ENCODE peak calls at places on chromosomes 2 and 18, in five cellular contexts. One of them, this sample, is unnamed.

GRCh38 chr2:10083692-10084566 is 3.7 kb upstream of the CYS1 start:
- DNase-seq in cardiac muscle cell: no peak
- DNase-seq in AG04450: no peak
- DNase-seq in GM23338: no peak
- DNase-seq in mesenchymal stem cell: no peak
- DNase-seq in this sample: no peak

GRCh38 chr2:174633621-174633927 is 36.0 kb upstream of the WIPF1 start:
- DNase-seq in mesenchymal stem cell: no peak
- DNase-seq in GM23338: no peak
- DNase-seq in AG04450: no peak
- DNase-seq in cardiac muscle cell: peak; percentile 41
- DNase-seq in this sample: no peak

GRCh38 chr2:224689539-224689938 is 26.6 kb downstream of the CCDC195 start:
- DNase-seq in AG04450: no peak
- DNase-seq in cardiac muscle cell: no peak
- DNase-seq in mesenchymal stem cell: no peak
- DNase-seq in GM23338: no peak
- DNase-seq in this sample: no peak

GRCh38 chr18:76448262-76449109 is 46.6 kb downstream of the ZNF516 start:
- DNase-seq in AG04450: no peak
- DNase-seq in mesenchymal stem cell: peak; percentile 5
- DNase-seq in cardiac muscle cell: no peak
- DNase-seq in GM23338: no peak
- DNase-seq in this sample: no peak

GRCh38 chr2:161246301-161246700 is 61.9 kb upstream of the PSMD14 start:
- DNase-seq in AG04450: no peak
- DNase-seq in GM23338: peak; percentile 11
- DNase-seq in cardiac muscle cell: no peak
- DNase-seq in mesenchymal stem cell: no peak
- DNase-seq in this sample: no peak

GRCh38 chr2:69138793-69139510 is 126.0 kb downstream of the ANTXR1 start:
- DNase-seq in AG04450: peak; percentile 32
- DNase-seq in GM23338: no peak
- DNase-seq in mesenchymal stem cell: peak; percentile 75
- DNase-seq in cardiac muscle cell: peak; percentile 84
- DNase-seq in this sample: no peak

GRCh38 chr2:170905864-170906263 is 23.2 kb upstream of the GORASP2 start:
- DNase-seq in cardiac muscle cell: no peak
- DNase-seq in GM23338: peak; percentile 21
- DNase-seq in mesenchymal stem cell: no peak
- DNase-seq in AG04450: no peak
- DNase-seq in this sample: no peak

GRCh38 chr2:105872142-105872728 is 127.5 kb downstream of the NCK2 start:
- DNase-seq in cardiac muscle cell: no peak
- DNase-seq in GM23338: no peak
- DNase-seq in mesenchymal stem cell: no peak
- DNase-seq in AG04450: no peak
- DNase-seq in this sample: no peak

GRCh38 chr18:11842562-11842961 is 8.7 kb upstream of the CHMP1B start:
- DNase-seq in mesenchymal stem cell: no peak
- DNase-seq in cardiac muscle cell: no peak
- DNase-seq in AG04450: no peak
- DNase-seq in GM23338: no peak
- DNase-seq in this sample: no peak

GRCh38 chr2:55718165-55719008 is 24.7 kb upstream of the PNPT1 start:
- DNase-seq in mesenchymal stem cell: peak; percentile 71
- DNase-seq in AG04450: peak; percentile 43
- DNase-seq in cardiac muscle cell: peak; percentile 86
- DNase-seq in GM23338: peak; percentile 93
- DNase-seq in this sample: peak; percentile 64

GRCh38 chr18:44761812-44762211 is 81.1 kb downstream of the SETBP1 start:
- DNase-seq in AG04450: no peak
- DNase-seq in GM23338: no peak
- DNase-seq in cardiac muscle cell: no peak
- DNase-seq in mesenchymal stem cell: no peak
- DNase-seq in this sample: peak; percentile 44

GRCh38 chr2:187055463-187055862 is 206.5 kb upstream of the ZSWIM2 start:
- DNase-seq in cardiac muscle cell: peak; percentile 56
- DNase-seq in mesenchymal stem cell: peak; percentile 18
- DNase-seq in GM23338: no peak
- DNase-seq in AG04450: no peak
- DNase-seq in this sample: no peak

GRCh38 chr2:128442891-128443302 is 124.2 kb upstream of the HS6ST1 start:
- DNase-seq in GM23338: peak; percentile 58
- DNase-seq in mesenchymal stem cell: peak; percentile 30
- DNase-seq in AG04450: no peak
- DNase-seq in cardiac muscle cell: peak; percentile 48
- DNase-seq in this sample: no peak

GRCh38 chr18:78814766-78815165 is 164.9 kb upstream of the SALL3 start:
- DNase-seq in AG04450: no peak
- DNase-seq in cardiac muscle cell: no peak
- DNase-seq in mesenchymal stem cell: no peak
- DNase-seq in GM23338: no peak
- DNase-seq in this sample: no peak

GRCh38 chr2:68726608-68727367 is 7.8 kb upstream of the ARHGAP25 start:
- DNase-seq in mesenchymal stem cell: peak; percentile 28
- DNase-seq in GM23338: no peak
- DNase-seq in cardiac muscle cell: peak; percentile 6
- DNase-seq in AG04450: no peak
- DNase-seq in this sample: no peak

GRCh38 chr18:70028734-70029133 is 81.1 kb upstream of the CD226 start:
- DNase-seq in GM23338: no peak
- DNase-seq in mesenchymal stem cell: no peak
- DNase-seq in AG04450: no peak
- DNase-seq in cardiac muscle cell: no peak
- DNase-seq in this sample: no peak

GRCh38 chr2:199136241-199136640 is 321.5 kb downstream of the SATB2 start:
- DNase-seq in AG04450: no peak
- DNase-seq in cardiac muscle cell: no peak
- DNase-seq in GM23338: no peak
- DNase-seq in mesenchymal stem cell: no peak
- DNase-seq in this sample: no peak

GRCh38 chr2:12733846-12734245 is 17.1 kb downstream of the TRIB2 start:
- DNase-seq in cardiac muscle cell: no peak
- DNase-seq in GM23338: no peak
- DNase-seq in mesenchymal stem cell: no peak
- DNase-seq in AG04450: no peak
- DNase-seq in this sample: peak; percentile 91

GRCh38 chr2:156727867-156728266 is 291.7 kb downstream of the GPD2 start:
- DNase-seq in cardiac muscle cell: no peak
- DNase-seq in AG04450: no peak
- DNase-seq in GM23338: no peak
- DNase-seq in mesenchymal stem cell: no peak
- DNase-seq in this sample: no peak

GRCh38 chr2:20100711-20101110 is 49.3 kb upstream of the LAPTM4A start:
- DNase-seq in AG04450: no peak
- DNase-seq in cardiac muscle cell: no peak
- DNase-seq in mesenchymal stem cell: no peak
- DNase-seq in GM23338: no peak
- DNase-seq in this sample: no peak

GRCh38 chr18:48727685-48728084 is 188.9 kb downstream of the CTIF start:
- DNase-seq in AG04450: no peak
- DNase-seq in mesenchymal stem cell: peak; percentile 66
- DNase-seq in GM23338: no peak
- DNase-seq in cardiac muscle cell: no peak
- DNase-seq in this sample: no peak

GRCh38 chr2:241049739-241050623 is 51.6 kb downstream of the SNED1 start:
- DNase-seq in GM23338: peak; percentile 68
- DNase-seq in cardiac muscle cell: peak; percentile 38
- DNase-seq in mesenchymal stem cell: peak; percentile 37
- DNase-seq in AG04450: no peak
- DNase-seq in this sample: peak; percentile 3

GRCh38 chr2:55431982-55432627 is 12.4 kb upstream of the CCDC88A start:
- DNase-seq in AG04450: no peak
- DNase-seq in GM23338: peak; percentile 57
- DNase-seq in mesenchymal stem cell: peak; percentile 47
- DNase-seq in cardiac muscle cell: peak; percentile 65
- DNase-seq in this sample: no peak

GRCh38 chr18:75208055-75208835 is 694 bp downstream of the PTGR3 start:
- DNase-seq in AG04450: no peak
- DNase-seq in GM23338: peak; percentile 58
- DNase-seq in cardiac muscle cell: peak; percentile 67
- DNase-seq in mesenchymal stem cell: peak; percentile 59
- DNase-seq in this sample: peak; percentile 60

GRCh38 chr2:37563375-37564011 is 107.9 kb downstream of the CDC42EP3 start:
- DNase-seq in mesenchymal stem cell: no peak
- DNase-seq in GM23338: no peak
- DNase-seq in cardiac muscle cell: no peak
- DNase-seq in AG04450: no peak
- DNase-seq in this sample: no peak

GRCh38 chr2:37560241-37560848 is 111.1 kb downstream of the CDC42EP3 start:
- DNase-seq in GM23338: no peak
- DNase-seq in cardiac muscle cell: no peak
- DNase-seq in mesenchymal stem cell: no peak
- DNase-seq in AG04450: no peak
- DNase-seq in this sample: no peak

GRCh38 chr2:37561615-37562569 is 109.5 kb downstream of the CDC42EP3 start:
- DNase-seq in mesenchymal stem cell: peak; percentile 91
- DNase-seq in cardiac muscle cell: peak; percentile 89
- DNase-seq in GM23338: peak; percentile 24
- DNase-seq in AG04450: no peak
- DNase-seq in this sample: no peak

GRCh38 chr2:37558622-37559021 is 112.8 kb downstream of the CDC42EP3 start:
- DNase-seq in AG04450: no peak
- DNase-seq in GM23338: no peak
- DNase-seq in cardiac muscle cell: no peak
- DNase-seq in mesenchymal stem cell: no peak
- DNase-seq in this sample: no peak

DNA sequence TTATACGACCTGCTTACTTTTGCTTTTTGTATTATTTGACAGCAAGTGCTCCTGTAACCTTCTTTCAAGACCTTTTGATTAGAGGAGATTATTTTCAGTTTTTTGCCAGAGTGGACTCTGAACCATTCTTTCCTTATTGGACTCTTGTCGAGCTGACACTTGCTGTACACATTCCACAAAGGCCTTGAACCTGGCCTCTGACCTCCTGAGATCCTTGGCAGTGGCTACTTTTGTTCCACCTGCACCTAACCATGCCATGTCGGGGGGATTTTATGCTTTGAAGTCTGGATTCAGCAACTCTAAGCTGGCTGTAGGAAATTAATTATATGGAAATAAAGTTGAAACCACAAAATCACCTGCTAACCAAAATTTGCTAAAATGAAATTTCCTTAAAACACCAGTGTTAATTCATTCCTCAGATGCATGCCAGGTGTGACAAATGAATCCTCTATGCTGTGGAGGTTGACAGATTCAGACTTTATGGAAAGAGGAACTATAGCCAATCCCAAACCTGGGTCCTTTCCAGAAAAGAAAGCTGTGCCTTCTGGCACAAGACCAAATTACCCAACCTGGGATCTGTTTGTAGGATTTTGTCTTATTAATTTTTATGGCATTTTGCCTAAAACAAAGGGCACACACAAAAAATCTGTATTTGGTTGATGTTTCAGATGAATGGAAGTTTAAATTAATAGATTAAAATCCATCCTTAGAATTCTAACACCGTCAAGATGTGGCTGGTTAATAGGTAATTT is 110.4 kb downstream of the CDC42EP3 start:
- DNase-seq in AG04450: no peak
- DNase-seq in cardiac muscle cell: peak; percentile 58
- DNase-seq in mesenchymal stem cell: no peak
- DNase-seq in GM23338: no peak
- DNase-seq in this sample: no peak
- H3K27ac ChIP-seq in AG04450: no peak overlapping the region
- H3K27ac ChIP-seq in cardiac muscle cell: no peak overlapping the region
- H3K27ac ChIP-seq in mesenchymal stem cell: peak overlapping the region; percentile 81
- H3K27ac ChIP-seq in GM23338: no peak overlapping the region
- H3K27ac ChIP-seq in this sample: no peak overlapping the region

DNA sequence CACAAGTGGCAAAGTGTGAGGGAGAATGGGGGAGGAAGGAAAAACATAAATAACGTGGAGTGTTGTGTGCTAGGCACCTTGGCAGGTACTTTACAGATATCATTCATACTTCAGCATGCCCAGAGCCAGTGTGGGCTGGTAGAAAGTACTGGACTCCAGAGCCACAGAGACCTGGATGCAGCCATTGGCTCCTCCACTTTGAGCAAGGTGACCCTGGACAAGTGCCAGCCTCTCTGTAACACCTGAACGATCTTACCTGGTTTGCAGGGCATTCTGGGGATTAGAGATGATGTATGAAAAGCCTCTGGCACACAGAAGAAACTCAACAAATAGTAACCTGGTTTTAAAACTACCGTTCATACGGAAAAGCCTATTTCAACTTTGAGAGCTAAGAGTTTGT is 6.3 kb downstream of the LOXHD1 start:
- DNase-seq in mesenchymal stem cell: no peak
- DNase-seq in cardiac muscle cell: no peak
- DNase-seq in GM23338: no peak
- DNase-seq in AG04450: no peak
- DNase-seq in this sample: no peak
- H3K27me3 ChIP-seq in mesenchymal stem cell: peaks cover 34% of the 10 kb centered on the region
- H3K27me3 ChIP-seq in cardiac muscle cell: no peaks in the 10 kb centered on the region
- H3K27me3 ChIP-seq in GM23338: no peaks in the 10 kb centered on the region
- H3K27me3 ChIP-seq in AG04450: peaks cover 5% of the 10 kb centered on the region
- H3K27me3 ChIP-seq in this sample: no peaks in the 10 kb centered on the region

GRCh38 chr18:22914633-22915032 is 18.5 kb upstream of the RBBP8 start:
- DNase-seq in GM23338: peak; percentile 60
- DNase-seq in cardiac muscle cell: no peak
- DNase-seq in mesenchymal stem cell: no peak
- DNase-seq in AG04450: no peak
- DNase-seq in this sample: no peak
- H3K4me3 ChIP-seq in GM23338: peak overlapping the region; percentile 29
- H3K4me3 ChIP-seq in cardiac muscle cell: no peak overlapping the region
- H3K4me3 ChIP-seq in mesenchymal stem cell: no peak overlapping the region
- H3K4me3 ChIP-seq in AG04450: no peak overlapping the region
- H3K4me3 ChIP-seq in this sample: no peak overlapping the region

GRCh38 chr2:39015424-39015823 is 105.4 kb downstream of the SOS1 start:
- DNase-seq in cardiac muscle cell: no peak
- DNase-seq in AG04450: no peak
- DNase-seq in GM23338: no peak
- DNase-seq in mesenchymal stem cell: no peak
- DNase-seq in this sample: no peak

GRCh38 chr2:39022642-39023230 is 98.1 kb downstream of the SOS1 start:
- DNase-seq in AG04450: no peak
- DNase-seq in cardiac muscle cell: no peak
- DNase-seq in mesenchymal stem cell: no peak
- DNase-seq in GM23338: no peak
- DNase-seq in this sample: no peak

GRCh38 chr2:39017314-39017713 is 103.5 kb downstream of the SOS1 start:
- DNase-seq in mesenchymal stem cell: no peak
- DNase-seq in AG04450: no peak
- DNase-seq in GM23338: no peak
- DNase-seq in cardiac muscle cell: no peak
- DNase-seq in this sample: no peak

GRCh38 chr2:39020383-39020782 is 100.5 kb downstream of the SOS1 start:
- DNase-seq in AG04450: no peak
- DNase-seq in GM23338: no peak
- DNase-seq in mesenchymal stem cell: no peak
- DNase-seq in cardiac muscle cell: no peak
- DNase-seq in this sample: no peak

DNA sequence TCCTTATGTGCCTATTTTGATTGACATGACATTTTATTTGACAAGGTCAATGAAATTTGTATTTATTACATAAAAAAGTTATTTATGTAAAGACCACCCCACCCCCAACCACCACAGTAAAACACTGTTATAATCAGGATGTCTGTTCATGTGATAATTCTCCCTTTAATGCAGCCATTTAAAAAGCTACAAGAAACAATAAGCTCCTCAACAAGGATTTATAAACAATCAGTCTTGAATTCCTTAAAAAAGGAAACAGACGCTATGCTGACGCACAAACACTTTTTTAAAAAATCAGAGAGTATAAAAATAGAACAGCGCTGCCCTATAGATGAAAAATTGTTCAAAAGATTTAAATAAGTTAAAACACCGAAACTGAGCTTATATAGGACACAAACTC is 102.2 kb downstream of the SOS1 start:
- DNase-seq in GM23338: no peak
- DNase-seq in cardiac muscle cell: no peak
- DNase-seq in mesenchymal stem cell: no peak
- DNase-seq in AG04450: no peak
- DNase-seq in this sample: no peak
- H3K27ac ChIP-seq in GM23338: no peak overlapping the region
- H3K27ac ChIP-seq in cardiac muscle cell: no peak overlapping the region
- H3K27ac ChIP-seq in mesenchymal stem cell: no peak overlapping the region
- H3K27ac ChIP-seq in AG04450: no peak overlapping the region
- H3K27ac ChIP-seq in this sample: peak overlapping the region; percentile 5

This sample was measured in prostate gland.